ENCODE peak calls at places on chromosomes 4 and X, in four cellular contexts. K, U, Z and Q are unnamed samples.

GRCh38 chr4:30256105-30256828 is 463.9 kb upstream of the PCDH7 start:
- DNase-seq in K (no peak), U (no peak), Z (no peak), Q (no peak)

GRCh38 chr4:150082241-150082640 is 4.0 kb downstream of the DCLK2 start:
- DNase-seq in Z (no peak), U (no peak), K (no peak), Q (no peak)

GRCh38 chrX:125758819-125759218 is 407.3 kb downstream of the DCAF12L2 start:
- DNase-seq in U (no peak), Z (no peak), K (no peak), Q (no peak)

GRCh38 chr4:43816107-43816506 is 632.5 kb downstream of the KCTD8 start:
- DNase-seq in Z (no peak), K (no peak), U (no peak), Q (no peak)

GRCh38 chr4:36285784-36286480 is 4.5 kb downstream of the DTHD1 start:
- DNase-seq in Z (no peak), U (no peak), K (no peak), Q (no peak)

GRCh38 chr4:82043081-82043808 is 330.5 kb downstream of the HNRNPD start:
- DNase-seq in K (no peak), U (no peak), Z (no peak), Q (no peak)

GRCh38 chr4:153209410-153209809 is 5.2 kb downstream of the TRIM2 start:
- DNase-seq in Z (no peak), U (no peak), K (no peak), Q (no peak)

GRCh38 chr4:140819621-140820020 is 63.4 kb upstream of the TBC1D9 start:
- DNase-seq in U (no peak), Z (no peak), K (no peak), Q (no peak)

GRCh38 chrX:68929332-68930150 is 100.7 kb downstream of the EFNB1 start:
- DNase-seq in Z (no peak), U (no peak), K (peak; percentile 75), Q (no peak)

GRCh38 chr4:11614426-11614825 is 185.7 kb upstream of the HS3ST1 start:
- DNase-seq in K (no peak), U (no peak), Z (no peak), Q (no peak)

GRCh38 chr4:16155503-16156169 is 70.6 kb downstream of the TAPT1 start:
- DNase-seq in U (no peak), K (no peak), Z (no peak), Q (no peak)

GRCh38 chr4:102500371-102501175 is 586 bp upstream of the NFKB1 start:
- DNase-seq in U (no peak), Z (peak; percentile 82), K (peak; percentile 58), Q (peak; percentile 12)

GRCh38 chr4:36254355-36254754 is 10.0 kb upstream of the ARAP2 start:
- DNase-seq in U (no peak), K (no peak), Z (no peak), Q (no peak)

GRCh38 chr4:97395980-97396562 is 747.2 kb downstream of the STPG2 start:
- DNase-seq in K (no peak), U (no peak), Z (no peak), Q (no peak)

GRCh38 chr4:46844325-46844917 is 64.6 kb downstream of the COX7B2 start:
- DNase-seq in U (no peak), K (peak; percentile 61), Z (no peak), Q (peak; percentile 15)

GRCh38 chr4:106238819-106239420 is 77.1 kb downstream of the TBCK start:
- DNase-seq in Z (no peak), K (peak; percentile 39), U (peak; percentile 11), Q (no peak)

GRCh38 chrX:38318196-38318595 is 9.1 kb downstream of the RPGR start:
- DNase-seq in U (no peak), K (no peak), Z (no peak), Q (no peak)